ENCODE peak calls at places on chromosome 15, in ten cellular contexts. H is NCI-H1105; F is suprapubic skin; J is foreskin fibroblast; R is HEK293T; D is activated naive CD4-positive, alpha-beta T cell treated with anti-CD3 and anti-CD28 coated beads, Interleukin-2, amount 50 U/mL, for 16 hours; S is mesothelial cell of epicardium; E is spleen; A is left ventricle myocardium inferior; L is HFF-Myc. Q is an unnamed sample.
A peak's percentile ranks its signal among the peaks of the same experiment; 100 is the strongest.

GRCh38 chr15:79922512-79923067 is 25.8 kb upstream of the MTHFS start:
- DNase-seq in H (no peak), F (no peak), J (no peak), R (no peak), D (no peak), S (no peak), E (no peak), A (no peak), L (no peak), Q (no peak)

GRCh38 chr15:35624881-35625280 is 78.9 kb upstream of the DPH6 start:
- DNase-seq in H (no peak), F (no peak), J (peak; percentile 84), R (no peak), D (no peak), S (no peak), E (no peak), A (no peak), L (no peak), Q (no peak)

GRCh38 chr15:92413511-92413910 is 19.8 kb downstream of the ST8SIA2 start:
- DNase-seq in H (no peak), F (no peak), J (no peak), R (no peak), D (no peak), S (no peak), E (no peak), A (no peak), L (no peak), Q (no peak)

GRCh38 chr15:75234191-75234810 is 23.8 kb upstream of the GOLGA6C start:
- DNase-seq in H (no peak), F (no peak), J (no peak), R (no peak), D (no peak), S (no peak), E (peak; percentile 34), A (peak; percentile 8), L (no peak), Q (no peak)

GRCh38 chr15:70078578-70079417 is 18.9 kb downstream of the TLE3 start:
- DNase-seq in H (no peak), F (no peak), J (no peak), R (no peak), D (no peak), S (no peak), E (no peak), A (no peak), L (no peak), Q (no peak)

GRCh38 chr15:85031086-85031943 is 49.7 kb downstream of the PDE8A start:
- DNase-seq in H (no peak), F (no peak), J (no peak), R (no peak), D (no peak), S (no peak), E (no peak), A (no peak), L (no peak), Q (no peak)

GRCh38 chr15:38536201-38536676 is 28.4 kb downstream of the RASGRP1 start:
- DNase-seq in H (no peak), F (no peak), J (peak; percentile 20), R (no peak), D (no peak), S (peak; percentile 49), E (no peak), A (peak; percentile 51), L (no peak), Q (no peak)

GRCh38 chr15:99265541-99266070 is 14.3 kb downstream of the LRRC28 start:
- DNase-seq in H (no peak), F (no peak), J (no peak), R (no peak), D (no peak), S (no peak), E (no peak), A (no peak), L (no peak), Q (no peak)

GRCh38 chr15:41825145-41825544 is 2.7 kb upstream of the JMJD7 start:
- DNase-seq in H (no peak), F (no peak), J (no peak), R (no peak), D (no peak), S (no peak), E (no peak), A (no peak), L (no peak), Q (no peak)

GRCh38 chr15:59294574-59294960 is 78.1 kb downstream of the MYO1E start:
- DNase-seq in H (no peak), F (no peak), J (peak; percentile 37), R (no peak), D (no peak), S (no peak), E (no peak), A (no peak), L (no peak), Q (no peak)

Q was measured in C1 segment of cervical spinal cord.